ENCODE peak calls at places on chromosomes 7 and 10, in ten cellular contexts. One of them, this sample, is unnamed.

GRCh38 chr10:93573051-93573909 is 6.8 kb downstream of the FFAR4 start:
- ATAC-seq in sciatic nerve: peak
- ATAC-seq in DND-41: peak
- ATAC-seq in aorta: no peak
- ATAC-seq in stimulated activated naive CD8-positive, alpha-beta T cell treated with anti-CD3 and anti-CD28 coated beads, Interleukin-15, Interleukin-2, amounts not matched to agents 100 U/mL and 50 U/mL, for 24 hours: no peak
- ATAC-seq in naive thymus-derived CD8-positive, alpha-beta T cell: no peak
- ATAC-seq in stimulated activated effector memory CD8-positive, alpha-beta T cell treated with anti-CD3 and anti-CD28 coated beads, Interleukin-12 subunit alpha, Interleukin-12 subunit beta, amount 100 ng/mL, for 72 hours: peak
- ATAC-seq in left cardiac atrium: peak
- ATAC-seq in lower lobe of right lung: peak
- ATAC-seq in stimulated activated memory B cell treated with anti-CD40 and anti-IgM and Interleukin-4, amounts not matched to agents 10 μg/mL and 1 μg/mL and 100 μg/mL, for 72 hours: no peak
- ATAC-seq in this sample: no peak

GRCh38 chr10:924524-924859 is 7.0 kb downstream of the LARP4B start:
- ATAC-seq in stimulated activated naive CD8-positive, alpha-beta T cell treated with anti-CD3 and anti-CD28 coated beads, Interleukin-15, Interleukin-2, amounts not matched to agents 100 U/mL and 50 U/mL, for 24 hours: no peak
- ATAC-seq in stimulated activated effector memory CD8-positive, alpha-beta T cell treated with anti-CD3 and anti-CD28 coated beads, Interleukin-12 subunit alpha, Interleukin-12 subunit beta, amount 100 ng/mL, for 72 hours: no peak
- ATAC-seq in stimulated activated memory B cell treated with anti-CD40 and anti-IgM and Interleukin-4, amounts not matched to agents 10 μg/mL and 1 μg/mL and 100 μg/mL, for 72 hours: no peak
- ATAC-seq in sciatic nerve: no peak
- ATAC-seq in DND-41: no peak
- ATAC-seq in aorta: no peak
- ATAC-seq in lower lobe of right lung: no peak
- ATAC-seq in naive thymus-derived CD8-positive, alpha-beta T cell: no peak
- ATAC-seq in left cardiac atrium: no peak
- ATAC-seq in this sample: no peak

GRCh38 chr7:67019562-67020390 is 23.1 kb downstream of the TYW1 start:
- ATAC-seq in stimulated activated naive CD8-positive, alpha-beta T cell treated with anti-CD3 and anti-CD28 coated beads, Interleukin-15, Interleukin-2, amounts not matched to agents 100 U/mL and 50 U/mL, for 24 hours: peak
- ATAC-seq in stimulated activated effector memory CD8-positive, alpha-beta T cell treated with anti-CD3 and anti-CD28 coated beads, Interleukin-12 subunit alpha, Interleukin-12 subunit beta, amount 100 ng/mL, for 72 hours: peak
- ATAC-seq in sciatic nerve: no peak
- ATAC-seq in left cardiac atrium: no peak
- ATAC-seq in DND-41: peak
- ATAC-seq in lower lobe of right lung: no peak
- ATAC-seq in aorta: no peak
- ATAC-seq in naive thymus-derived CD8-positive, alpha-beta T cell: no peak
- ATAC-seq in stimulated activated memory B cell treated with anti-CD40 and anti-IgM and Interleukin-4, amounts not matched to agents 10 μg/mL and 1 μg/mL and 100 μg/mL, for 72 hours: no peak
- ATAC-seq in this sample: peak

GRCh38 chr7:42471573-42472174 is 234.7 kb upstream of the GLI3 start:
- ATAC-seq in sciatic nerve: no peak
- ATAC-seq in stimulated activated effector memory CD8-positive, alpha-beta T cell treated with anti-CD3 and anti-CD28 coated beads, Interleukin-12 subunit alpha, Interleukin-12 subunit beta, amount 100 ng/mL, for 72 hours: peak
- ATAC-seq in aorta: no peak
- ATAC-seq in stimulated activated naive CD8-positive, alpha-beta T cell treated with anti-CD3 and anti-CD28 coated beads, Interleukin-15, Interleukin-2, amounts not matched to agents 100 U/mL and 50 U/mL, for 24 hours: peak
- ATAC-seq in stimulated activated memory B cell treated with anti-CD40 and anti-IgM and Interleukin-4, amounts not matched to agents 10 μg/mL and 1 μg/mL and 100 μg/mL, for 72 hours: no peak
- ATAC-seq in DND-41: no peak
- ATAC-seq in left cardiac atrium: no peak
- ATAC-seq in naive thymus-derived CD8-positive, alpha-beta T cell: no peak
- ATAC-seq in lower lobe of right lung: no peak
- ATAC-seq in this sample: peak

GRCh38 chr7:25886387-25887240 is 265.4 kb upstream of the NFE2L3 start:
- ATAC-seq in lower lobe of right lung: peak
- ATAC-seq in stimulated activated memory B cell treated with anti-CD40 and anti-IgM and Interleukin-4, amounts not matched to agents 10 μg/mL and 1 μg/mL and 100 μg/mL, for 72 hours: peak
- ATAC-seq in naive thymus-derived CD8-positive, alpha-beta T cell: no peak
- ATAC-seq in aorta: no peak
- ATAC-seq in DND-41: no peak
- ATAC-seq in stimulated activated naive CD8-positive, alpha-beta T cell treated with anti-CD3 and anti-CD28 coated beads, Interleukin-15, Interleukin-2, amounts not matched to agents 100 U/mL and 50 U/mL, for 24 hours: no peak
- ATAC-seq in stimulated activated effector memory CD8-positive, alpha-beta T cell treated with anti-CD3 and anti-CD28 coated beads, Interleukin-12 subunit alpha, Interleukin-12 subunit beta, amount 100 ng/mL, for 72 hours: no peak
- ATAC-seq in sciatic nerve: no peak
- ATAC-seq in left cardiac atrium: no peak
- ATAC-seq in this sample: no peak

GRCh38 chr10:86863443-86863842 is 94.0 kb downstream of the MMRN2 start:
- ATAC-seq in stimulated activated effector memory CD8-positive, alpha-beta T cell treated with anti-CD3 and anti-CD28 coated beads, Interleukin-12 subunit alpha, Interleukin-12 subunit beta, amount 100 ng/mL, for 72 hours: no peak
- ATAC-seq in lower lobe of right lung: no peak
- ATAC-seq in left cardiac atrium: peak
- ATAC-seq in DND-41: no peak
- ATAC-seq in stimulated activated memory B cell treated with anti-CD40 and anti-IgM and Interleukin-4, amounts not matched to agents 10 μg/mL and 1 μg/mL and 100 μg/mL, for 72 hours: no peak
- ATAC-seq in aorta: peak
- ATAC-seq in naive thymus-derived CD8-positive, alpha-beta T cell: no peak
- ATAC-seq in stimulated activated naive CD8-positive, alpha-beta T cell treated with anti-CD3 and anti-CD28 coated beads, Interleukin-15, Interleukin-2, amounts not matched to agents 100 U/mL and 50 U/mL, for 24 hours: no peak
- ATAC-seq in sciatic nerve: no peak
- ATAC-seq in this sample: no peak

GRCh38 chr7:134630890-134631289 is 15.8 kb upstream of the BPGM start:
- ATAC-seq in left cardiac atrium: no peak
- ATAC-seq in lower lobe of right lung: no peak
- ATAC-seq in sciatic nerve: no peak
- ATAC-seq in stimulated activated naive CD8-positive, alpha-beta T cell treated with anti-CD3 and anti-CD28 coated beads, Interleukin-15, Interleukin-2, amounts not matched to agents 100 U/mL and 50 U/mL, for 24 hours: no peak
- ATAC-seq in stimulated activated memory B cell treated with anti-CD40 and anti-IgM and Interleukin-4, amounts not matched to agents 10 μg/mL and 1 μg/mL and 100 μg/mL, for 72 hours: no peak
- ATAC-seq in aorta: no peak
- ATAC-seq in naive thymus-derived CD8-positive, alpha-beta T cell: no peak
- ATAC-seq in DND-41: no peak
- ATAC-seq in stimulated activated effector memory CD8-positive, alpha-beta T cell treated with anti-CD3 and anti-CD28 coated beads, Interleukin-12 subunit alpha, Interleukin-12 subunit beta, amount 100 ng/mL, for 72 hours: peak
- ATAC-seq in this sample: no peak

GRCh38 chr7:39321245-39321644 is 245.0 kb upstream of the YAE1 start:
- ATAC-seq in DND-41: no peak
- ATAC-seq in lower lobe of right lung: no peak
- ATAC-seq in stimulated activated naive CD8-positive, alpha-beta T cell treated with anti-CD3 and anti-CD28 coated beads, Interleukin-15, Interleukin-2, amounts not matched to agents 100 U/mL and 50 U/mL, for 24 hours: no peak
- ATAC-seq in left cardiac atrium: no peak
- ATAC-seq in sciatic nerve: no peak
- ATAC-seq in naive thymus-derived CD8-positive, alpha-beta T cell: no peak
- ATAC-seq in aorta: no peak
- ATAC-seq in stimulated activated effector memory CD8-positive, alpha-beta T cell treated with anti-CD3 and anti-CD28 coated beads, Interleukin-12 subunit alpha, Interleukin-12 subunit beta, amount 100 ng/mL, for 72 hours: no peak
- ATAC-seq in stimulated activated memory B cell treated with anti-CD40 and anti-IgM and Interleukin-4, amounts not matched to agents 10 μg/mL and 1 μg/mL and 100 μg/mL, for 72 hours: no peak
- ATAC-seq in this sample: no peak

GRCh38 chr10:76444034-76444800 is 1012.8 kb downstream of the LRMDA start:
- ATAC-seq in stimulated activated effector memory CD8-positive, alpha-beta T cell treated with anti-CD3 and anti-CD28 coated beads, Interleukin-12 subunit alpha, Interleukin-12 subunit beta, amount 100 ng/mL, for 72 hours: no peak
- ATAC-seq in naive thymus-derived CD8-positive, alpha-beta T cell: no peak
- ATAC-seq in lower lobe of right lung: peak
- ATAC-seq in sciatic nerve: peak
- ATAC-seq in stimulated activated naive CD8-positive, alpha-beta T cell treated with anti-CD3 and anti-CD28 coated beads, Interleukin-15, Interleukin-2, amounts not matched to agents 100 U/mL and 50 U/mL, for 24 hours: no peak
- ATAC-seq in stimulated activated memory B cell treated with anti-CD40 and anti-IgM and Interleukin-4, amounts not matched to agents 10 μg/mL and 1 μg/mL and 100 μg/mL, for 72 hours: no peak
- ATAC-seq in aorta: peak
- ATAC-seq in DND-41: no peak
- ATAC-seq in left cardiac atrium: peak
- ATAC-seq in this sample: no peak

GRCh38 chr10:20962165-20962564 is 65.1 kb upstream of the NEBL start:
- ATAC-seq in lower lobe of right lung: no peak
- ATAC-seq in stimulated activated memory B cell treated with anti-CD40 and anti-IgM and Interleukin-4, amounts not matched to agents 10 μg/mL and 1 μg/mL and 100 μg/mL, for 72 hours: no peak
- ATAC-seq in left cardiac atrium: no peak
- ATAC-seq in DND-41: no peak
- ATAC-seq in aorta: no peak
- ATAC-seq in stimulated activated effector memory CD8-positive, alpha-beta T cell treated with anti-CD3 and anti-CD28 coated beads, Interleukin-12 subunit alpha, Interleukin-12 subunit beta, amount 100 ng/mL, for 72 hours: no peak
- ATAC-seq in sciatic nerve: no peak
- ATAC-seq in stimulated activated naive CD8-positive, alpha-beta T cell treated with anti-CD3 and anti-CD28 coated beads, Interleukin-15, Interleukin-2, amounts not matched to agents 100 U/mL and 50 U/mL, for 24 hours: no peak
- ATAC-seq in naive thymus-derived CD8-positive, alpha-beta T cell: no peak
- ATAC-seq in this sample: no peak

GRCh38 chr7:945556-946255 is 8.8 kb downstream of the ADAP1 start:
- ATAC-seq in sciatic nerve: peak
- ATAC-seq in naive thymus-derived CD8-positive, alpha-beta T cell: no peak
- ATAC-seq in lower lobe of right lung: peak
- ATAC-seq in aorta: peak
- ATAC-seq in DND-41: no peak
- ATAC-seq in stimulated activated effector memory CD8-positive, alpha-beta T cell treated with anti-CD3 and anti-CD28 coated beads, Interleukin-12 subunit alpha, Interleukin-12 subunit beta, amount 100 ng/mL, for 72 hours: peak
- ATAC-seq in left cardiac atrium: no peak
- ATAC-seq in stimulated activated memory B cell treated with anti-CD40 and anti-IgM and Interleukin-4, amounts not matched to agents 10 μg/mL and 1 μg/mL and 100 μg/mL, for 72 hours: no peak
- ATAC-seq in stimulated activated naive CD8-positive, alpha-beta T cell treated with anti-CD3 and anti-CD28 coated beads, Interleukin-15, Interleukin-2, amounts not matched to agents 100 U/mL and 50 U/mL, for 24 hours: no peak
- ATAC-seq in this sample: no peak

GRCh38 chr7:47776335-47776734 is 171.9 kb downstream of the PKD1L1 start:
- ATAC-seq in sciatic nerve: no peak
- ATAC-seq in stimulated activated effector memory CD8-positive, alpha-beta T cell treated with anti-CD3 and anti-CD28 coated beads, Interleukin-12 subunit alpha, Interleukin-12 subunit beta, amount 100 ng/mL, for 72 hours: no peak
- ATAC-seq in DND-41: no peak
- ATAC-seq in stimulated activated memory B cell treated with anti-CD40 and anti-IgM and Interleukin-4, amounts not matched to agents 10 μg/mL and 1 μg/mL and 100 μg/mL, for 72 hours: no peak
- ATAC-seq in naive thymus-derived CD8-positive, alpha-beta T cell: no peak
- ATAC-seq in stimulated activated naive CD8-positive, alpha-beta T cell treated with anti-CD3 and anti-CD28 coated beads, Interleukin-15, Interleukin-2, amounts not matched to agents 100 U/mL and 50 U/mL, for 24 hours: no peak
- ATAC-seq in lower lobe of right lung: no peak
- ATAC-seq in aorta: no peak
- ATAC-seq in left cardiac atrium: no peak
- ATAC-seq in this sample: no peak

GRCh38 chr7:116644628-116645027 is 27.4 kb upstream of the MET start:
- ATAC-seq in sciatic nerve: no peak
- ATAC-seq in aorta: no peak
- ATAC-seq in lower lobe of right lung: no peak
- ATAC-seq in naive thymus-derived CD8-positive, alpha-beta T cell: no peak
- ATAC-seq in DND-41: no peak
- ATAC-seq in left cardiac atrium: no peak
- ATAC-seq in stimulated activated memory B cell treated with anti-CD40 and anti-IgM and Interleukin-4, amounts not matched to agents 10 μg/mL and 1 μg/mL and 100 μg/mL, for 72 hours: no peak
- ATAC-seq in stimulated activated naive CD8-positive, alpha-beta T cell treated with anti-CD3 and anti-CD28 coated beads, Interleukin-15, Interleukin-2, amounts not matched to agents 100 U/mL and 50 U/mL, for 24 hours: no peak
- ATAC-seq in stimulated activated effector memory CD8-positive, alpha-beta T cell treated with anti-CD3 and anti-CD28 coated beads, Interleukin-12 subunit alpha, Interleukin-12 subunit beta, amount 100 ng/mL, for 72 hours: no peak
- ATAC-seq in this sample: no peak

GRCh38 chr10:31018977-31019376 is 12.7 kb downstream of the ZNF438 start:
- ATAC-seq in lower lobe of right lung: no peak
- ATAC-seq in DND-41: no peak
- ATAC-seq in stimulated activated naive CD8-positive, alpha-beta T cell treated with anti-CD3 and anti-CD28 coated beads, Interleukin-15, Interleukin-2, amounts not matched to agents 100 U/mL and 50 U/mL, for 24 hours: no peak
- ATAC-seq in aorta: no peak
- ATAC-seq in sciatic nerve: peak
- ATAC-seq in naive thymus-derived CD8-positive, alpha-beta T cell: no peak
- ATAC-seq in left cardiac atrium: no peak
- ATAC-seq in stimulated activated effector memory CD8-positive, alpha-beta T cell treated with anti-CD3 and anti-CD28 coated beads, Interleukin-12 subunit alpha, Interleukin-12 subunit beta, amount 100 ng/mL, for 72 hours: no peak
- ATAC-seq in stimulated activated memory B cell treated with anti-CD40 and anti-IgM and Interleukin-4, amounts not matched to agents 10 μg/mL and 1 μg/mL and 100 μg/mL, for 72 hours: no peak
- ATAC-seq in this sample: no peak

GRCh38 chr7:128872394-128872824 is 9.8 kb downstream of the ATP6V1F start:
- ATAC-seq in stimulated activated naive CD8-positive, alpha-beta T cell treated with anti-CD3 and anti-CD28 coated beads, Interleukin-15, Interleukin-2, amounts not matched to agents 100 U/mL and 50 U/mL, for 24 hours: no peak
- ATAC-seq in aorta: no peak
- ATAC-seq in DND-41: no peak
- ATAC-seq in stimulated activated effector memory CD8-positive, alpha-beta T cell treated with anti-CD3 and anti-CD28 coated beads, Interleukin-12 subunit alpha, Interleukin-12 subunit beta, amount 100 ng/mL, for 72 hours: no peak
- ATAC-seq in stimulated activated memory B cell treated with anti-CD40 and anti-IgM and Interleukin-4, amounts not matched to agents 10 μg/mL and 1 μg/mL and 100 μg/mL, for 72 hours: no peak
- ATAC-seq in naive thymus-derived CD8-positive, alpha-beta T cell: no peak
- ATAC-seq in left cardiac atrium: no peak
- ATAC-seq in lower lobe of right lung: no peak
- ATAC-seq in sciatic nerve: no peak
- ATAC-seq in this sample: no peak

GRCh38 chr7:112439476-112439875 is 10.8 kb upstream of the IFRD1 start:
- ATAC-seq in DND-41: no peak
- ATAC-seq in sciatic nerve: no peak
- ATAC-seq in lower lobe of right lung: no peak
- ATAC-seq in left cardiac atrium: no peak
- ATAC-seq in stimulated activated memory B cell treated with anti-CD40 and anti-IgM and Interleukin-4, amounts not matched to agents 10 μg/mL and 1 μg/mL and 100 μg/mL, for 72 hours: no peak
- ATAC-seq in stimulated activated naive CD8-positive, alpha-beta T cell treated with anti-CD3 and anti-CD28 coated beads, Interleukin-15, Interleukin-2, amounts not matched to agents 100 U/mL and 50 U/mL, for 24 hours: no peak
- ATAC-seq in stimulated activated effector memory CD8-positive, alpha-beta T cell treated with anti-CD3 and anti-CD28 coated beads, Interleukin-12 subunit alpha, Interleukin-12 subunit beta, amount 100 ng/mL, for 72 hours: no peak
- ATAC-seq in aorta: no peak
- ATAC-seq in naive thymus-derived CD8-positive, alpha-beta T cell: no peak
- ATAC-seq in this sample: no peak

GRCh38 chr10:23891301-23891700 is 317.6 kb upstream of the KIAA1217 start:
- ATAC-seq in lower lobe of right lung: no peak
- ATAC-seq in stimulated activated effector memory CD8-positive, alpha-beta T cell treated with anti-CD3 and anti-CD28 coated beads, Interleukin-12 subunit alpha, Interleukin-12 subunit beta, amount 100 ng/mL, for 72 hours: no peak
- ATAC-seq in stimulated activated memory B cell treated with anti-CD40 and anti-IgM and Interleukin-4, amounts not matched to agents 10 μg/mL and 1 μg/mL and 100 μg/mL, for 72 hours: no peak
- ATAC-seq in aorta: no peak
- ATAC-seq in stimulated activated naive CD8-positive, alpha-beta T cell treated with anti-CD3 and anti-CD28 coated beads, Interleukin-15, Interleukin-2, amounts not matched to agents 100 U/mL and 50 U/mL, for 24 hours: no peak
- ATAC-seq in left cardiac atrium: no peak
- ATAC-seq in naive thymus-derived CD8-positive, alpha-beta T cell: no peak
- ATAC-seq in sciatic nerve: no peak
- ATAC-seq in DND-41: no peak
- ATAC-seq in this sample: no peak

GRCh38 chr7:127415060-127415742 is 22.7 kb upstream of the ZNF800 start:
- ATAC-seq in DND-41: no peak
- ATAC-seq in naive thymus-derived CD8-positive, alpha-beta T cell: no peak
- ATAC-seq in left cardiac atrium: no peak
- ATAC-seq in sciatic nerve: no peak
- ATAC-seq in stimulated activated effector memory CD8-positive, alpha-beta T cell treated with anti-CD3 and anti-CD28 coated beads, Interleukin-12 subunit alpha, Interleukin-12 subunit beta, amount 100 ng/mL, for 72 hours: no peak
- ATAC-seq in aorta: no peak
- ATAC-seq in stimulated activated naive CD8-positive, alpha-beta T cell treated with anti-CD3 and anti-CD28 coated beads, Interleukin-15, Interleukin-2, amounts not matched to agents 100 U/mL and 50 U/mL, for 24 hours: peak
- ATAC-seq in lower lobe of right lung: no peak
- ATAC-seq in stimulated activated memory B cell treated with anti-CD40 and anti-IgM and Interleukin-4, amounts not matched to agents 10 μg/mL and 1 μg/mL and 100 μg/mL, for 72 hours: no peak
- ATAC-seq in this sample: no peak

GRCh38 chr10:46528675-46529615 is 27.5 kb downstream of the GPRIN2 start:
- ATAC-seq in sciatic nerve: no peak
- ATAC-seq in naive thymus-derived CD8-positive, alpha-beta T cell: no peak
- ATAC-seq in stimulated activated memory B cell treated with anti-CD40 and anti-IgM and Interleukin-4, amounts not matched to agents 10 μg/mL and 1 μg/mL and 100 μg/mL, for 72 hours: peak
- ATAC-seq in aorta: no peak
- ATAC-seq in stimulated activated naive CD8-positive, alpha-beta T cell treated with anti-CD3 and anti-CD28 coated beads, Interleukin-15, Interleukin-2, amounts not matched to agents 100 U/mL and 50 U/mL, for 24 hours: no peak
- ATAC-seq in DND-41: no peak
- ATAC-seq in lower lobe of right lung: no peak
- ATAC-seq in left cardiac atrium: no peak
- ATAC-seq in stimulated activated effector memory CD8-positive, alpha-beta T cell treated with anti-CD3 and anti-CD28 coated beads, Interleukin-12 subunit alpha, Interleukin-12 subunit beta, amount 100 ng/mL, for 72 hours: peak
- ATAC-seq in this sample: no peak

GRCh38 chr10:132879408-132880147 is 62.8 kb downstream of the CFAP46 start:
- ATAC-seq in sciatic nerve: peak
- ATAC-seq in stimulated activated effector memory CD8-positive, alpha-beta T cell treated with anti-CD3 and anti-CD28 coated beads, Interleukin-12 subunit alpha, Interleukin-12 subunit beta, amount 100 ng/mL, for 72 hours: no peak
- ATAC-seq in stimulated activated memory B cell treated with anti-CD40 and anti-IgM and Interleukin-4, amounts not matched to agents 10 μg/mL and 1 μg/mL and 100 μg/mL, for 72 hours: no peak
- ATAC-seq in lower lobe of right lung: no peak
- ATAC-seq in aorta: no peak
- ATAC-seq in DND-41: no peak
- ATAC-seq in left cardiac atrium: no peak
- ATAC-seq in naive thymus-derived CD8-positive, alpha-beta T cell: no peak
- ATAC-seq in stimulated activated naive CD8-positive, alpha-beta T cell treated with anti-CD3 and anti-CD28 coated beads, Interleukin-15, Interleukin-2, amounts not matched to agents 100 U/mL and 50 U/mL, for 24 hours: no peak
- ATAC-seq in this sample: no peak

GRCh38 chr10:127228195-127228785 is 31.9 kb upstream of the INSYN2A start:
- ATAC-seq in naive thymus-derived CD8-positive, alpha-beta T cell: no peak
- ATAC-seq in DND-41: no peak
- ATAC-seq in stimulated activated naive CD8-positive, alpha-beta T cell treated with anti-CD3 and anti-CD28 coated beads, Interleukin-15, Interleukin-2, amounts not matched to agents 100 U/mL and 50 U/mL, for 24 hours: no peak
- ATAC-seq in sciatic nerve: peak
- ATAC-seq in left cardiac atrium: no peak
- ATAC-seq in stimulated activated memory B cell treated with anti-CD40 and anti-IgM and Interleukin-4, amounts not matched to agents 10 μg/mL and 1 μg/mL and 100 μg/mL, for 72 hours: no peak
- ATAC-seq in stimulated activated effector memory CD8-positive, alpha-beta T cell treated with anti-CD3 and anti-CD28 coated beads, Interleukin-12 subunit alpha, Interleukin-12 subunit beta, amount 100 ng/mL, for 72 hours: no peak
- ATAC-seq in lower lobe of right lung: no peak
- ATAC-seq in aorta: peak
- ATAC-seq in this sample: no peak

GRCh38 chr7:159155410-159155809 is 10.7 kb upstream of the VIPR2 start:
- ATAC-seq in aorta: no peak
- ATAC-seq in sciatic nerve: no peak
- ATAC-seq in stimulated activated naive CD8-positive, alpha-beta T cell treated with anti-CD3 and anti-CD28 coated beads, Interleukin-15, Interleukin-2, amounts not matched to agents 100 U/mL and 50 U/mL, for 24 hours: no peak
- ATAC-seq in stimulated activated memory B cell treated with anti-CD40 and anti-IgM and Interleukin-4, amounts not matched to agents 10 μg/mL and 1 μg/mL and 100 μg/mL, for 72 hours: no peak
- ATAC-seq in stimulated activated effector memory CD8-positive, alpha-beta T cell treated with anti-CD3 and anti-CD28 coated beads, Interleukin-12 subunit alpha, Interleukin-12 subunit beta, amount 100 ng/mL, for 72 hours: no peak
- ATAC-seq in DND-41: no peak
- ATAC-seq in naive thymus-derived CD8-positive, alpha-beta T cell: no peak
- ATAC-seq in left cardiac atrium: no peak
- ATAC-seq in lower lobe of right lung: no peak
- ATAC-seq in this sample: no peak

GRCh38 chr10:31961675-31962074 is 33.0 kb upstream of the ARHGAP12 start:
- ATAC-seq in lower lobe of right lung: peak
- ATAC-seq in stimulated activated naive CD8-positive, alpha-beta T cell treated with anti-CD3 and anti-CD28 coated beads, Interleukin-15, Interleukin-2, amounts not matched to agents 100 U/mL and 50 U/mL, for 24 hours: peak
- ATAC-seq in aorta: no peak
- ATAC-seq in DND-41: peak
- ATAC-seq in stimulated activated effector memory CD8-positive, alpha-beta T cell treated with anti-CD3 and anti-CD28 coated beads, Interleukin-12 subunit alpha, Interleukin-12 subunit beta, amount 100 ng/mL, for 72 hours: peak
- ATAC-seq in left cardiac atrium: no peak
- ATAC-seq in stimulated activated memory B cell treated with anti-CD40 and anti-IgM and Interleukin-4, amounts not matched to agents 10 μg/mL and 1 μg/mL and 100 μg/mL, for 72 hours: peak
- ATAC-seq in sciatic nerve: no peak
- ATAC-seq in naive thymus-derived CD8-positive, alpha-beta T cell: peak
- ATAC-seq in this sample: peak

GRCh38 chr7:52843436-52843835 is 192.0 kb upstream of the POM121L12 start:
- ATAC-seq in left cardiac atrium: no peak
- ATAC-seq in stimulated activated effector memory CD8-positive, alpha-beta T cell treated with anti-CD3 and anti-CD28 coated beads, Interleukin-12 subunit alpha, Interleukin-12 subunit beta, amount 100 ng/mL, for 72 hours: no peak
- ATAC-seq in sciatic nerve: no peak
- ATAC-seq in lower lobe of right lung: no peak
- ATAC-seq in DND-41: no peak
- ATAC-seq in naive thymus-derived CD8-positive, alpha-beta T cell: no peak
- ATAC-seq in stimulated activated naive CD8-positive, alpha-beta T cell treated with anti-CD3 and anti-CD28 coated beads, Interleukin-15, Interleukin-2, amounts not matched to agents 100 U/mL and 50 U/mL, for 24 hours: no peak
- ATAC-seq in aorta: no peak
- ATAC-seq in stimulated activated memory B cell treated with anti-CD40 and anti-IgM and Interleukin-4, amounts not matched to agents 10 μg/mL and 1 μg/mL and 100 μg/mL, for 72 hours: no peak
- ATAC-seq in this sample: no peak

GRCh38 chr7:131690446-131690845 is 134.0 kb upstream of the PODXL start:
- ATAC-seq in stimulated activated memory B cell treated with anti-CD40 and anti-IgM and Interleukin-4, amounts not matched to agents 10 μg/mL and 1 μg/mL and 100 μg/mL, for 72 hours: no peak
- ATAC-seq in naive thymus-derived CD8-positive, alpha-beta T cell: no peak
- ATAC-seq in sciatic nerve: no peak
- ATAC-seq in left cardiac atrium: no peak
- ATAC-seq in stimulated activated naive CD8-positive, alpha-beta T cell treated with anti-CD3 and anti-CD28 coated beads, Interleukin-15, Interleukin-2, amounts not matched to agents 100 U/mL and 50 U/mL, for 24 hours: no peak
- ATAC-seq in DND-41: no peak
- ATAC-seq in aorta: no peak
- ATAC-seq in stimulated activated effector memory CD8-positive, alpha-beta T cell treated with anti-CD3 and anti-CD28 coated beads, Interleukin-12 subunit alpha, Interleukin-12 subunit beta, amount 100 ng/mL, for 72 hours: no peak
- ATAC-seq in lower lobe of right lung: no peak
- ATAC-seq in this sample: no peak

This sample was measured in activated T-helper 17 cell treated with anti-CD3 and anti-CD28 coated beads, Interleukin-2, amount 50 U/mL, for 72 hours.